ENCODE peak calls at places on chromosome 15, in seven cellular contexts. One of them, this sample, is unnamed.

GRCh38 chr15:67025719-67026118 is 39.7 kb upstream of the SMAD3 start:
- DNase-seq in epithelial cell of esophagus: no peak
- DNase-seq in IMR-90: peak
- DNase-seq in activated B cell treated with CpG ODN at 0.5 μM for 24 hours: no peak
- DNase-seq in HFF-Myc: no peak
- DNase-seq in kidney epithelial cell: no peak
- DNase-seq in progenitor cell of endocrine pancreas: no peak
- DNase-seq in this sample: no peak

GRCh38 chr15:87764461-87765236 is 491.9 kb downstream of the NTRK3 start:
- DNase-seq in HFF-Myc: no peak
- DNase-seq in IMR-90: peak
- DNase-seq in epithelial cell of esophagus: peak
- DNase-seq in kidney epithelial cell: peak
- DNase-seq in activated B cell treated with CpG ODN at 0.5 μM for 24 hours: no peak
- DNase-seq in progenitor cell of endocrine pancreas: no peak
- DNase-seq in this sample: peak

GRCh38 chr15:67850995-67851535 is 11.2 kb upstream of the RNU6-1 start:
- DNase-seq in HFF-Myc: no peak
- DNase-seq in epithelial cell of esophagus: peak
- DNase-seq in progenitor cell of endocrine pancreas: no peak
- DNase-seq in activated B cell treated with CpG ODN at 0.5 μM for 24 hours: no peak
- DNase-seq in kidney epithelial cell: no peak
- DNase-seq in IMR-90: peak
- DNase-seq in this sample: no peak

GRCh38 chr15:92268900-92269299 is 124.8 kb upstream of the ST8SIA2 start:
- DNase-seq in kidney epithelial cell: no peak
- DNase-seq in activated B cell treated with CpG ODN at 0.5 μM for 24 hours: no peak
- DNase-seq in HFF-Myc: no peak
- DNase-seq in IMR-90: no peak
- DNase-seq in epithelial cell of esophagus: no peak
- DNase-seq in progenitor cell of endocrine pancreas: no peak
- DNase-seq in this sample: no peak

GRCh38 chr15:71899665-71900064 is 89.3 kb downstream of the NR2E3 start:
- DNase-seq in progenitor cell of endocrine pancreas: no peak
- DNase-seq in kidney epithelial cell: no peak
- DNase-seq in activated B cell treated with CpG ODN at 0.5 μM for 24 hours: no peak
- DNase-seq in epithelial cell of esophagus: no peak
- DNase-seq in IMR-90: no peak
- DNase-seq in HFF-Myc: no peak
- DNase-seq in this sample: no peak

GRCh38 chr15:67444100-67444499 is 76.8 kb upstream of the C15orf61 start:
- DNase-seq in IMR-90: no peak
- DNase-seq in HFF-Myc: peak
- DNase-seq in progenitor cell of endocrine pancreas: no peak
- DNase-seq in activated B cell treated with CpG ODN at 0.5 μM for 24 hours: no peak
- DNase-seq in epithelial cell of esophagus: no peak
- DNase-seq in kidney epithelial cell: no peak
- DNase-seq in this sample: no peak

GRCh38 chr15:89707577-89707976 is 17.0 kb downstream of the WDR93 start:
- DNase-seq in kidney epithelial cell: no peak
- DNase-seq in epithelial cell of esophagus: peak
- DNase-seq in IMR-90: no peak
- DNase-seq in activated B cell treated with CpG ODN at 0.5 μM for 24 hours: no peak
- DNase-seq in progenitor cell of endocrine pancreas: no peak
- DNase-seq in HFF-Myc: no peak
- DNase-seq in this sample: no peak

GRCh38 chr15:90264649-90265048 is 823 bp upstream of the NGRN start:
- DNase-seq in progenitor cell of endocrine pancreas: no peak
- DNase-seq in IMR-90: no peak
- DNase-seq in epithelial cell of esophagus: peak
- DNase-seq in activated B cell treated with CpG ODN at 0.5 μM for 24 hours: no peak
- DNase-seq in kidney epithelial cell: no peak
- DNase-seq in HFF-Myc: no peak
- DNase-seq in this sample: no peak

GRCh38 chr15:37125143-37125542 is 24.8 kb upstream of the MEIS2 start:
- DNase-seq in IMR-90: peak
- DNase-seq in kidney epithelial cell: no peak
- DNase-seq in epithelial cell of esophagus: no peak
- DNase-seq in HFF-Myc: no peak
- DNase-seq in progenitor cell of endocrine pancreas: no peak
- DNase-seq in activated B cell treated with CpG ODN at 0.5 μM for 24 hours: no peak
- DNase-seq in this sample: no peak

GRCh38 chr15:47963265-47963664 is 157.5 kb upstream of the SLC24A5 start:
- DNase-seq in progenitor cell of endocrine pancreas: no peak
- DNase-seq in HFF-Myc: no peak
- DNase-seq in epithelial cell of esophagus: no peak
- DNase-seq in activated B cell treated with CpG ODN at 0.5 μM for 24 hours: no peak
- DNase-seq in kidney epithelial cell: no peak
- DNase-seq in IMR-90: no peak
- DNase-seq in this sample: no peak

GRCh38 chr15:78016860-78017259 is 60.7 kb downstream of the TBC1D2B start:
- DNase-seq in kidney epithelial cell: no peak
- DNase-seq in HFF-Myc: no peak
- DNase-seq in activated B cell treated with CpG ODN at 0.5 μM for 24 hours: no peak
- DNase-seq in progenitor cell of endocrine pancreas: no peak
- DNase-seq in IMR-90: no peak
- DNase-seq in epithelial cell of esophagus: no peak
- DNase-seq in this sample: no peak

GRCh38 chr15:64865998-64866520 is 24.3 kb downstream of the PLEKHO2 start:
- DNase-seq in activated B cell treated with CpG ODN at 0.5 μM for 24 hours: no peak
- DNase-seq in kidney epithelial cell: no peak
- DNase-seq in progenitor cell of endocrine pancreas: no peak
- DNase-seq in epithelial cell of esophagus: peak
- DNase-seq in HFF-Myc: peak
- DNase-seq in IMR-90: peak
- DNase-seq in this sample: no peak

GRCh38 chr15:72155021-72155621 is 36.9 kb downstream of the SENP8 start:
- DNase-seq in progenitor cell of endocrine pancreas: no peak
- DNase-seq in activated B cell treated with CpG ODN at 0.5 μM for 24 hours: no peak
- DNase-seq in kidney epithelial cell: peak
- DNase-seq in epithelial cell of esophagus: peak
- DNase-seq in HFF-Myc: peak
- DNase-seq in IMR-90: peak
- DNase-seq in this sample: peak

GRCh38 chr15:62625421-62626033 is 417.0 kb upstream of the TPM1 start:
- DNase-seq in activated B cell treated with CpG ODN at 0.5 μM for 24 hours: no peak
- DNase-seq in kidney epithelial cell: no peak
- DNase-seq in progenitor cell of endocrine pancreas: no peak
- DNase-seq in epithelial cell of esophagus: no peak
- DNase-seq in HFF-Myc: peak
- DNase-seq in IMR-90: peak
- DNase-seq in this sample: no peak

GRCh38 chr15:62163847-62164499 is 1.1 kb downstream of the C2CD4B start:
- DNase-seq in HFF-Myc: no peak
- DNase-seq in IMR-90: no peak
- DNase-seq in progenitor cell of endocrine pancreas: peak
- DNase-seq in kidney epithelial cell: no peak
- DNase-seq in epithelial cell of esophagus: peak
- DNase-seq in activated B cell treated with CpG ODN at 0.5 μM for 24 hours: no peak
- DNase-seq in this sample: no peak

GRCh38 chr15:90189781-90190467 is 11.2 kb upstream of the SEMA4B start:
- DNase-seq in activated B cell treated with CpG ODN at 0.5 μM for 24 hours: no peak
- DNase-seq in HFF-Myc: no peak
- DNase-seq in IMR-90: no peak
- DNase-seq in kidney epithelial cell: no peak
- DNase-seq in epithelial cell of esophagus: no peak
- DNase-seq in progenitor cell of endocrine pancreas: no peak
- DNase-seq in this sample: no peak

GRCh38 chr15:66748320-66748779 is 46.3 kb downstream of the SMAD6 start:
- DNase-seq in IMR-90: peak
- DNase-seq in progenitor cell of endocrine pancreas: no peak
- DNase-seq in epithelial cell of esophagus: no peak
- DNase-seq in kidney epithelial cell: no peak
- DNase-seq in HFF-Myc: peak
- DNase-seq in activated B cell treated with CpG ODN at 0.5 μM for 24 hours: no peak
- DNase-seq in this sample: peak

GRCh38 chr15:38859574-38859973 is 295.0 kb upstream of the RASGRP1 start:
- DNase-seq in progenitor cell of endocrine pancreas: no peak
- DNase-seq in kidney epithelial cell: no peak
- DNase-seq in epithelial cell of esophagus: no peak
- DNase-seq in activated B cell treated with CpG ODN at 0.5 μM for 24 hours: no peak
- DNase-seq in IMR-90: no peak
- DNase-seq in HFF-Myc: no peak
- DNase-seq in this sample: no peak

GRCh38 chr15:38854506-38854905 is 289.9 kb upstream of the RASGRP1 start:
- DNase-seq in epithelial cell of esophagus: no peak
- DNase-seq in progenitor cell of endocrine pancreas: no peak
- DNase-seq in kidney epithelial cell: no peak
- DNase-seq in IMR-90: no peak
- DNase-seq in activated B cell treated with CpG ODN at 0.5 μM for 24 hours: no peak
- DNase-seq in HFF-Myc: no peak
- DNase-seq in this sample: no peak

GRCh38 chr15:38857814-38858213 is 293.2 kb upstream of the RASGRP1 start:
- DNase-seq in progenitor cell of endocrine pancreas: no peak
- DNase-seq in HFF-Myc: no peak
- DNase-seq in kidney epithelial cell: no peak
- DNase-seq in activated B cell treated with CpG ODN at 0.5 μM for 24 hours: no peak
- DNase-seq in epithelial cell of esophagus: no peak
- DNase-seq in IMR-90: no peak
- DNase-seq in this sample: no peak

DNA sequence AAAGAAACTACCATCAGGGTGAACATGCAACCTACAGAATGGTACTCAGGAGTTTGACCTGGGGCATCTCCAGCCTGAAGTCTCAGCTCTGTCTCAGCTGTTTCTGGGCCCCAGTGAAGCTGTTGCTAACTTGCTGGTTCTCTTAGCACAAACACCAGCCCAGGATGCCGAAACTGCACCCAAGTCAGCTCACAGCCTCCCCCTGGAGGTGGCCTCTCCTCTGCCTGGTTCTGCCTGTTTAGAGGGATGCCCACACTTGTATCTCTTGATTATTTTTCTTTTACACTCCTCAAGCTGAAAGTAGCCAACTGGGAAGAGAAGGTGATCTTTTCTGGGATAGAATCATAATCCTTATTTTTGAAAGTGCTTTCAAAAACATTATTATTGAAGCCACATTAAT is 289.0 kb upstream of the RASGRP1 start:
- DNase-seq in epithelial cell of esophagus: peak
- DNase-seq in progenitor cell of endocrine pancreas: no peak
- DNase-seq in HFF-Myc: no peak
- DNase-seq in activated B cell treated with CpG ODN at 0.5 μM for 24 hours: no peak
- DNase-seq in IMR-90: peak
- DNase-seq in kidney epithelial cell: no peak
- DNase-seq in this sample: no peak
- TF ChIP-seq CTCF in epithelial cell of esophagus: peak
- TF ChIP-seq CTCF in progenitor cell of endocrine pancreas: peak
- TF ChIP-seq CTCF in HFF-Myc: peak
- TF ChIP-seq CTCF in activated B cell treated with CpG ODN at 0.5 μM for 24 hours: no peak
- TF ChIP-seq CTCF in IMR-90: peak
- TF ChIP-seq CTCF in kidney epithelial cell: peak
- TF ChIP-seq CTCF in this sample: peak

GRCh38 chr15:57462391-57462790 is 86.1 kb downstream of the CGNL1 start:
- DNase-seq in progenitor cell of endocrine pancreas: no peak
- DNase-seq in IMR-90: peak
- DNase-seq in HFF-Myc: no peak
- DNase-seq in epithelial cell of esophagus: peak
- DNase-seq in kidney epithelial cell: no peak
- DNase-seq in activated B cell treated with CpG ODN at 0.5 μM for 24 hours: no peak
- DNase-seq in this sample: no peak
- TF ChIP-seq CTCF in progenitor cell of endocrine pancreas: no peak
- TF ChIP-seq CTCF in IMR-90: peak
- TF ChIP-seq CTCF in HFF-Myc: no peak
- TF ChIP-seq CTCF in epithelial cell of esophagus: no peak
- TF ChIP-seq CTCF in kidney epithelial cell: peak
- TF ChIP-seq CTCF in activated B cell treated with CpG ODN at 0.5 μM for 24 hours: no peak
- TF ChIP-seq CTCF in this sample: peak

GRCh38 chr15:50181206-50181982 is 602 bp upstream of the SLC27A2 start:
- DNase-seq in HFF-Myc: no peak
- DNase-seq in kidney epithelial cell: no peak
- DNase-seq in progenitor cell of endocrine pancreas: no peak
- DNase-seq in IMR-90: no peak
- DNase-seq in epithelial cell of esophagus: no peak
- DNase-seq in activated B cell treated with CpG ODN at 0.5 μM for 24 hours: no peak
- DNase-seq in this sample: no peak

GRCh38 chr15:50183112-50183794 is 1.3 kb downstream of the SLC27A2 start:
- DNase-seq in activated B cell treated with CpG ODN at 0.5 μM for 24 hours: no peak
- DNase-seq in HFF-Myc: no peak
- DNase-seq in IMR-90: no peak
- DNase-seq in kidney epithelial cell: no peak
- DNase-seq in progenitor cell of endocrine pancreas: no peak
- DNase-seq in epithelial cell of esophagus: no peak
- DNase-seq in this sample: no peak

GRCh38 chr15:50180578-50180977 is 1.4 kb upstream of the SLC27A2 start:
- DNase-seq in kidney epithelial cell: no peak
- DNase-seq in HFF-Myc: no peak
- DNase-seq in activated B cell treated with CpG ODN at 0.5 μM for 24 hours: no peak
- DNase-seq in epithelial cell of esophagus: no peak
- DNase-seq in IMR-90: no peak
- DNase-seq in progenitor cell of endocrine pancreas: no peak
- DNase-seq in this sample: no peak

GRCh38 chr15:50182233-50183013 is 427 bp downstream of the SLC27A2 start:
- DNase-seq in epithelial cell of esophagus: peak
- DNase-seq in activated B cell treated with CpG ODN at 0.5 μM for 24 hours: peak
- DNase-seq in HFF-Myc: no peak
- DNase-seq in IMR-90: peak
- DNase-seq in progenitor cell of endocrine pancreas: peak
- DNase-seq in kidney epithelial cell: no peak
- DNase-seq in this sample: no peak

GRCh38 chr15:50181983-50182232 is at the start of gene SLC27A2:
- DNase-seq in activated B cell treated with CpG ODN at 0.5 μM for 24 hours: no peak
- DNase-seq in HFF-Myc: no peak
- DNase-seq in kidney epithelial cell: no peak
- DNase-seq in epithelial cell of esophagus: peak
- DNase-seq in IMR-90: peak
- DNase-seq in progenitor cell of endocrine pancreas: peak
- DNase-seq in this sample: no peak
- TF ChIP-seq CTCF in activated B cell treated with CpG ODN at 0.5 μM for 24 hours: no peak
- TF ChIP-seq CTCF in HFF-Myc: peak
- TF ChIP-seq CTCF in kidney epithelial cell: peak
- TF ChIP-seq CTCF in epithelial cell of esophagus: peak
- TF ChIP-seq CTCF in IMR-90: no peak
- TF ChIP-seq CTCF in progenitor cell of endocrine pancreas: peak
- TF ChIP-seq CTCF in this sample: peak

DNA sequence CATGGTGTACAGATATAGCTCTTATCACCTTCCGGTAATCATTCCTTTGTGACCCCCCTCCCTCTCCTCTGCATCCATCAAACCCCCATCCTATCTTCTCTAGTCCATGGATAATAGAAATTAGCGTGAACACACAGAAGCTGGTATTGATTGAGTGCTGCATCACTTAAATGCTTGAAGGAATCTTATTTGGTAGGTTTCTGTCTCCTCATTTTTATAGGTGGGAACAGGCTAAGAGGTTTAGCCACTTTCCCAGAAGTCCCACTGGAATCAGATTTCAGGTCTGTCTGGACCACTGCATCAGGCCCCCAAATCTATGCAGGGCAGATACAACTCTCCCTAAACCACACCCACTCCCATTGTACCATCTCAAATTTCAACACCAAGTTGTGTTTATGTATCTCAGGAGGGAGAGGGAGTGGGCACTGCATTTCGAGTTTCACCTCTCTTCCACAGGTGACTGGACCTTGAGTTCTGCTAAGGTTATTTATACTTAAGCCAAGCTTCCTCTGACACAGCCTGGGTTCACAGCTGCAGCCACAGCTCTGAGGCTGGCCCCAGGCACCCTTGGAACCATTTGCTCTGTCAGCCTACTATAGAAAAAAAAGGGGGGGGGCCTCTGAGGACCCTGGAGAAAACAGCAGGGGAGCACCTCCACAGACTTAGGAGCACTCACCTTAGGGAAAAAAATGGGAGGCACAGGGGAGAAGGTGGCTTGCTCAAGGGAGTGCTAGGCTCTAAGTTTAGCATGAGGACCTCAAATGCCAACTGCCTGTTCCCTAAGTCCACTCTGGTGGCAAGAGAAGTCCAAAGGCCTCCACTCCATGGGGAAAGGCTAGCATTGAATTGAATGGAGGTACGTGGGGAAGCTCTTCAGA is 2.1 kb upstream of the NMB start:
- DNase-seq in IMR-90: no peak
- DNase-seq in HFF-Myc: no peak
- DNase-seq in progenitor cell of endocrine pancreas: no peak
- DNase-seq in epithelial cell of esophagus: no peak
- DNase-seq in kidney epithelial cell: no peak
- DNase-seq in activated B cell treated with CpG ODN at 0.5 μM for 24 hours: no peak
- DNase-seq in this sample: no peak
- TF ChIP-seq CTCF in IMR-90: no peak
- TF ChIP-seq CTCF in HFF-Myc: no peak
- TF ChIP-seq CTCF in progenitor cell of endocrine pancreas: no peak
- TF ChIP-seq CTCF in epithelial cell of esophagus: no peak
- TF ChIP-seq CTCF in kidney epithelial cell: no peak
- TF ChIP-seq CTCF in activated B cell treated with CpG ODN at 0.5 μM for 24 hours: no peak
- TF ChIP-seq CTCF in this sample: no peak

This sample was measured in retinal pigment epithelial cell.